ENCODE peak calls at places on chromosomes 11 and 22, in ten cellular contexts. R is transverse colon, U is H9, N is choroid plexus epithelial cell, E is mesothelial cell of epicardium, C is adrenal gland, J is uterus, S is BE2C, L is GM10248, G is AG09319. O is an unnamed sample.

GRCh38 chr11:18700375-18700774 is 1.8 kb downstream of the TMEM86A start:
- DNase-seq in R (no peak), U (no peak), N (peak; percentile 69), E (no peak), C (no peak), J (no peak), S (no peak), L (no peak), G (no peak), O (no peak)

GRCh38 chr22:39242809-39243442 is 1.9 kb downstream of the PDGFB start:
- DNase-seq in R (no peak), U (peak; percentile 67), N (no peak), E (peak; percentile 75), C (no peak), J (no peak), S (no peak), L (no peak), G (no peak), O (no peak)

GRCh38 chr22:42635531-42635930 is 4.9 kb downstream of the ATP5MGL start:
- DNase-seq in R (peak; percentile 55), U (no peak), N (peak; percentile 84), E (no peak), C (peak; percentile 90), J (no peak), S (no peak), L (no peak), G (peak; percentile 81), O (no peak)

GRCh38 chr11:121249039-121249663 is 43.4 kb upstream of the SC5D start:
- DNase-seq in R (no peak), U (no peak), N (peak; percentile 57), E (no peak), C (no peak), J (no peak), S (no peak), L (peak; percentile 66), G (peak; percentile 1), O (no peak)

GRCh38 chr11:57798905-57799559 is 37.4 kb downstream of the CTNND1 start:
- DNase-seq in R (peak; percentile 85), U (no peak), N (peak; percentile 51), E (no peak), C (peak; percentile 62), J (no peak), S (peak; percentile 8), L (no peak), G (peak; percentile 81), O (no peak)

GRCh38 chr22:32327066-32327465 is 30.6 kb upstream of the RFPL3 start:
- DNase-seq in R (no peak), U (no peak), N (peak; percentile 9), E (no peak), C (no peak), J (no peak), S (no peak), L (no peak), G (no peak), O (no peak)

GRCh38 chr11:108394744-108395284 is 72.5 kb downstream of the C11orf65 start:
- DNase-seq in R (no peak), U (no peak), N (no peak), E (no peak), C (no peak), J (no peak), S (no peak), L (no peak), G (no peak), O (no peak)

GRCh38 chr11:65719887-65720236 is 736 bp downstream of the RNASEH2C start:
- DNase-seq in R (no peak), U (no peak), N (peak; percentile 48), E (peak; percentile 45), C (no peak), J (peak; percentile 44), S (peak; percentile 34), L (peak; percentile 32), G (no peak), O (no peak)

GRCh38 chr22:24952837-24953293 is 349 bp downstream of the KIAA1671 start:
- DNase-seq in R (peak; percentile 71), U (peak; percentile 81), N (peak; percentile 26), E (no peak), C (peak; percentile 84), J (no peak), S (peak; percentile 58), L (no peak), G (no peak), O (no peak)

GRCh38 chr11:75170463-75171201 is 19.7 kb downstream of the SLCO2B1 start:
- DNase-seq in R (no peak), U (no peak), N (no peak), E (no peak), C (no peak), J (no peak), S (peak; percentile 71), L (no peak), G (no peak), O (no peak)

GRCh38 chr22:43829904-43830851 is 18.1 kb upstream of the EFCAB6 start:
- DNase-seq in R (no peak), U (no peak), N (peak; percentile 34), E (no peak), C (no peak), J (peak; percentile 40), S (peak; percentile 41), L (no peak), G (no peak), O (no peak)

GRCh38 chr11:65429069-65429681 is 6.6 kb downstream of the NEAT1 start:
- DNase-seq in R (peak; percentile 59), U (no peak), N (peak; percentile 87), E (no peak), C (peak; percentile 77), J (peak; percentile 21), S (no peak), L (no peak), G (no peak), O (no peak)

GRCh38 chr11:107720305-107720775 is 8.5 kb upstream of the SLN start:
- DNase-seq in R (no peak), U (no peak), N (no peak), E (no peak), C (no peak), J (no peak), S (no peak), L (no peak), G (no peak), O (no peak)

GRCh38 chr22:43004362-43005035 is 10.4 kb downstream of the PACSIN2 start:
- DNase-seq in R (peak; percentile 64), U (no peak), N (no peak), E (no peak), C (no peak), J (no peak), S (no peak), L (no peak), G (peak; percentile 81), O (no peak)

GRCh38 chr11:74870485-74870884 is 78.4 kb downstream of the XRRA1 start:
- DNase-seq in R (no peak), U (no peak), N (peak; percentile 68), E (no peak), C (no peak), J (no peak), S (peak; percentile 37), L (no peak), G (peak; percentile 7), O (no peak)

GRCh38 chr11:10390375-10390774 is 64.7 kb upstream of the AMPD3 start:
- DNase-seq in R (no peak), U (no peak), N (peak; percentile 60), E (no peak), C (no peak), J (no peak), S (no peak), L (no peak), G (no peak), O (no peak)

GRCh38 chr22:33772793-33773192 is 147.5 kb downstream of the LARGE1 start:
- DNase-seq in R (no peak), U (no peak), N (no peak), E (no peak), C (no peak), J (no peak), S (no peak), L (no peak), G (no peak), O (no peak)
- TF ChIP-seq CTCF in R (no peak), U (no peak), N (no peak), E (no peak), C (no peak), J (no peak), S (no peak), L (no peak), G (no peak), O (no peak)

GRCh38 chr11:12088047-12088481 is 22.3 kb upstream of the MICAL2 start:
- DNase-seq in R (peak; percentile 61), U (no peak), N (peak; percentile 83), E (no peak), C (no peak), J (no peak), S (no peak), L (no peak), G (no peak), O (peak; percentile 32)
- TF ChIP-seq CTCF in R (peak; percentile 31), U (no peak), N (peak; percentile 73), E (no peak), C (peak; percentile 19), J (peak; percentile 31), S (peak; percentile 4), L (no peak), G (peak; percentile 31), O (no peak)

DNA sequence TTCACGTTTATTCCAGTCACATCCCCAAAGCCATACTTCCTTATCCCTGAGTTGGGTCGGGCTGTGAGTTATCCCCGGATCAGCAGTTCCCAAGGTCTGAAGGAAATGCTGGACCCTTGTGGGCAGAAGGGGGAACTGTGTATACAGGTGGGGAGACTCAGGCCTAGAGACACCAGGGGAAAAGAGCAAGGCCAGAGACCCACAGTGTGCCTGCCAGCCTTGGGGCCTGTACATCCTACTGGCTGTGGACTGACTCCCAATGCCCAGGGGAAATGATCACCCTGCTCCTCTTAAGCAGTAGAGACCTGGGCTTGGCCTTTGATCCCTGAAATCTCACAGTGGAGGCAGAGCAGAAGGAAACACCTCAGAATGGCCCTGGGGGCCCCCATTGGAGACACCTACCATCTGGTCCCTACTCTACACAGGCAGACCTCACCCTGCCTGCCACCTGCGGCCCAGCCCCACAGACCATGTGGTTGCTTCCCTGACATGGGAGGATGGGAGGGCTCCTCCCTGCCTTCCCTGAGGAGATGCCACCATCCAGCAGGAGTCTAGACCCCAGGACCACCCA is 1.3 kb downstream of the SELENOM start:
- DNase-seq in R (no peak), U (no peak), N (no peak), E (no peak), C (no peak), J (peak; percentile 41), S (no peak), L (no peak), G (no peak), O (no peak)
- TF ChIP-seq CTCF in R (no peak), U (no peak), N (peak; percentile 20), E (no peak), C (no peak), J (peak; percentile 22), S (peak; percentile 7), L (no peak), G (peak; percentile 17), O (no peak)

DNA sequence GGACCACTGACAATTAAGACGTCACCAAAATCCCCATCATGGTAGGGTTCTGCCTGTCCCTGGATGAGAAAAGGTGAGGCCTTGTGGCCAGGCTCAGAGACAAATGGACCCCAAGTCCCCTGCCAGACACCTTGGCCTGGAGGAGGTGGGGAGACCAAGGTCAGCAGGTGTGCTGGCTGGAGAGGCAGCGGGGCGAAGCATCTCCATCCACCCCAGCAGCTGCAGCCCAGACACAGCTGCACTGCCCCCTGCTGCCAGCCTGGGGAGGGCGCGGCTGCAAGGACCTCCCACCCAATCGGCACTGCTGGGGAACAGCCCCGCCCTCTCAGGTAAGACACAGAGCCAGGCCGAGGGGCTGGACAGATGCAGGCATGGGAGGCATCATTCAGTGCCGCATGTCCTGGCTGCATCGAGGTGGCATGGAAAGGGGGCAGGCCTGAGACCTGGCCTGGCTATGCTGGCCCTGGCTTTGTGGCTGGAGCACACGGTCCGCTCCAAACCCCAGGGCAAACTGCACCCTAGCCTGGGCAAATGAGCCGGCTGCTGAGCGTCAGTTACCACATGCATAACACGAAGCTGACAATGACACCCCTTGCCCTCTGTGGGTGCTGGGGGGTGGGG is 12.2 kb upstream of the MFNG start:
- DNase-seq in R (peak; percentile 80), U (peak; percentile 92), N (peak; percentile 19), E (no peak), C (no peak), J (no peak), S (peak; percentile 72), L (peak; percentile 86), G (no peak), O (peak; percentile 52)
- TF ChIP-seq CTCF in R (peak; percentile 60), U (peak; percentile 89), N (peak; percentile 58), E (peak; percentile 37), C (peak; percentile 42), J (no peak), S (peak; percentile 86), L (peak; percentile 81), G (no peak), O (peak; percentile 64)